ENCODE peak calls at places on chromosomes 4 and X, in five cellular contexts. One of them, this sample, is unnamed.

GRCh38 chrX:131226591-131226990 is 62.5 kb downstream of the IGSF1 start:
- DNase-seq in esophagus squamous epithelium: no peak
- DNase-seq in foreskin keratinocyte: no peak
- DNase-seq in B cell: no peak
- DNase-seq in neural crest cell: no peak
- DNase-seq in this sample: no peak

GRCh38 chr4:105230287-105230686 is 83.6 kb downstream of the TET2 start:
- DNase-seq in B cell: no peak
- DNase-seq in neural crest cell: no peak
- DNase-seq in foreskin keratinocyte: no peak
- DNase-seq in esophagus squamous epithelium: no peak
- DNase-seq in this sample: no peak

GRCh38 chr4:130563185-130563890 is 1467.4 kb downstream of the C4orf33 start:
- DNase-seq in neural crest cell: peak; percentile 30
- DNase-seq in esophagus squamous epithelium: no peak
- DNase-seq in foreskin keratinocyte: peak; percentile 66
- DNase-seq in B cell: no peak
- DNase-seq in this sample: no peak

GRCh38 chr4:30912098-30912719 is 192.0 kb downstream of the PCDH7 start:
- DNase-seq in neural crest cell: no peak
- DNase-seq in B cell: no peak
- DNase-seq in esophagus squamous epithelium: no peak
- DNase-seq in foreskin keratinocyte: no peak
- DNase-seq in this sample: no peak

GRCh38 chr4:150329338-150329737 is 251.1 kb downstream of the DCLK2 start:
- DNase-seq in esophagus squamous epithelium: no peak
- DNase-seq in foreskin keratinocyte: no peak
- DNase-seq in B cell: no peak
- DNase-seq in neural crest cell: no peak
- DNase-seq in this sample: no peak

GRCh38 chrX:40282901-40283674 is 185.3 kb upstream of the BCOR start:
- DNase-seq in neural crest cell: no peak
- DNase-seq in B cell: no peak
- DNase-seq in foreskin keratinocyte: no peak
- DNase-seq in esophagus squamous epithelium: no peak
- DNase-seq in this sample: no peak

GRCh38 chr4:185640809-185641675 is 105.7 kb upstream of the PDLIM3 start:
- DNase-seq in esophagus squamous epithelium: no peak
- DNase-seq in neural crest cell: no peak
- DNase-seq in B cell: no peak
- DNase-seq in foreskin keratinocyte: peak; percentile 48
- DNase-seq in this sample: no peak

GRCh38 chr4:4872148-4872903 is 12.9 kb downstream of the MSX1 start:
- DNase-seq in esophagus squamous epithelium: no peak
- DNase-seq in foreskin keratinocyte: no peak
- DNase-seq in B cell: no peak
- DNase-seq in neural crest cell: no peak
- DNase-seq in this sample: no peak

GRCh38 chr4:188383180-188383579 is 243.9 kb downstream of the TRIML1 start:
- DNase-seq in foreskin keratinocyte: no peak
- DNase-seq in B cell: no peak
- DNase-seq in neural crest cell: no peak
- DNase-seq in esophagus squamous epithelium: no peak
- DNase-seq in this sample: no peak

GRCh38 chrX:10769696-10770619 is 149.6 kb upstream of the MID1 start:
- DNase-seq in esophagus squamous epithelium: no peak
- DNase-seq in B cell: no peak
- DNase-seq in foreskin keratinocyte: no peak
- DNase-seq in neural crest cell: peak; percentile 18
- DNase-seq in this sample: no peak

GRCh38 chr4:97923096-97923495 is 220.2 kb downstream of the STPG2 start:
- DNase-seq in esophagus squamous epithelium: no peak
- DNase-seq in neural crest cell: no peak
- DNase-seq in B cell: no peak
- DNase-seq in foreskin keratinocyte: no peak
- DNase-seq in this sample: no peak

GRCh38 chr4:93617596-93617995 is 211.0 kb upstream of the ATOH1 start:
- DNase-seq in B cell: no peak
- DNase-seq in esophagus squamous epithelium: no peak
- DNase-seq in neural crest cell: no peak
- DNase-seq in foreskin keratinocyte: no peak
- DNase-seq in this sample: no peak

GRCh38 chr4:47519239-47519883 is 34.3 kb downstream of the ATP10D start:
- DNase-seq in B cell: peak; percentile 63
- DNase-seq in esophagus squamous epithelium: no peak
- DNase-seq in foreskin keratinocyte: no peak
- DNase-seq in neural crest cell: no peak
- DNase-seq in this sample: no peak

GRCh38 chrX:40012800-40013682 is 84.7 kb downstream of the BCOR start:
- DNase-seq in neural crest cell: no peak
- DNase-seq in esophagus squamous epithelium: no peak
- DNase-seq in foreskin keratinocyte: peak; percentile 69
- DNase-seq in B cell: peak; percentile 51
- DNase-seq in this sample: peak; percentile 28

GRCh38 chr4:107248571-107248970 is 212.5 kb upstream of the DKK2 start:
- DNase-seq in esophagus squamous epithelium: no peak
- DNase-seq in B cell: no peak
- DNase-seq in neural crest cell: no peak
- DNase-seq in foreskin keratinocyte: peak; percentile 60
- DNase-seq in this sample: no peak

GRCh38 chrX:38561951-38562719 is 793 bp downstream of the TSPAN7 start:
- DNase-seq in esophagus squamous epithelium: no peak
- DNase-seq in B cell: no peak
- DNase-seq in neural crest cell: peak; percentile 14
- DNase-seq in foreskin keratinocyte: no peak
- DNase-seq in this sample: no peak

GRCh38 chrX:116961872-116962582 is 499.3 kb upstream of the CT83 start:
- DNase-seq in B cell: no peak
- DNase-seq in neural crest cell: no peak
- DNase-seq in foreskin keratinocyte: peak; percentile 13
- DNase-seq in esophagus squamous epithelium: no peak
- DNase-seq in this sample: no peak
- TF ChIP-seq CTCF in B cell: no peak
- TF ChIP-seq CTCF in neural crest cell: peak; percentile 66
- TF ChIP-seq CTCF in foreskin keratinocyte: peak; percentile 38
- TF ChIP-seq CTCF in esophagus squamous epithelium: no peak
- TF ChIP-seq CTCF in this sample: no peak

GRCh38 chr4:74840931-74841330 is 46.6 kb upstream of the BTC start:
- DNase-seq in foreskin keratinocyte: no peak
- DNase-seq in esophagus squamous epithelium: no peak
- DNase-seq in B cell: no peak
- DNase-seq in neural crest cell: no peak
- DNase-seq in this sample: no peak
- TF ChIP-seq CTCF in foreskin keratinocyte: no peak
- TF ChIP-seq CTCF in esophagus squamous epithelium: no peak
- TF ChIP-seq CTCF in B cell: no peak
- TF ChIP-seq CTCF in neural crest cell: no peak
- TF ChIP-seq CTCF in this sample: no peak

DNA sequence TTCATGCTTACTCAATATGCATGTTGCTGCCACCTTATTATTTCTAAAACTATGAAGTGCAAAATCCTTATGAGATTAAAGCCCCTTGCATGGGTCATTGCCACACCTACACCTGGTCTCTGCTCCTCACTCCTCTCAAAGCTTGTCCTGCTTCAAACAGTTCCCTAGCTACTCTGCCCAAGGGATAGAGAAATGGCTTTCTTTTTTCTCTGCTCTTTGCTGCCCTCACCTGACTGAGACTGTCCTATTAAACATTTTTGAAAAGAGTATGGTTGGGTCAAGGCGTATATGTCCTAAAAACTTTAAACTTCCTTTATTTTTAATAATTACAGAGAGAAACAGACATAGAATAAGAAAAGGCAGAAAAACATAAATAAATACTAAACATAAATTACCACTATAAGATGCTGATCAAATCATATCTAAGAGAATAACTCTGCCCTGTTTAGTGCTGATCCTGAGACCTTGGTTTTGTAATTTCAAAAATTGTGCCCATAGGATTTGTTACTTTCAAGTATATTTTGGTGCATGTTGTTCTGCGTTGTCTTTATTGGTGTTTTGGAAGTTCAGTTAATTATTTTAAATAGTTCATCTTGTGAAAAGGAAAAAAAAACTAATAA is 704.9 kb upstream of the PABPC4L start:
- DNase-seq in foreskin keratinocyte: peak; percentile 11
- DNase-seq in neural crest cell: peak; percentile 6
- DNase-seq in esophagus squamous epithelium: no peak
- DNase-seq in B cell: no peak
- DNase-seq in this sample: no peak
- TF ChIP-seq CTCF in foreskin keratinocyte: peak; percentile 30
- TF ChIP-seq CTCF in neural crest cell: peak; percentile 71
- TF ChIP-seq CTCF in esophagus squamous epithelium: no peak
- TF ChIP-seq CTCF in B cell: no peak
- TF ChIP-seq CTCF in this sample: no peak

GRCh38 chr4:6573986-6574746 is 823 bp upstream of the MAN2B2 start:
- DNase-seq in esophagus squamous epithelium: no peak
- DNase-seq in foreskin keratinocyte: no peak
- DNase-seq in B cell: no peak
- DNase-seq in neural crest cell: no peak
- DNase-seq in this sample: no peak

GRCh38 chr4:6573551-6573950 is 1.4 kb upstream of the MAN2B2 start:
- DNase-seq in B cell: no peak
- DNase-seq in neural crest cell: no peak
- DNase-seq in esophagus squamous epithelium: no peak
- DNase-seq in foreskin keratinocyte: no peak
- DNase-seq in this sample: no peak

GRCh38 chr4:6575503-6576240 is 683 bp downstream of the MAN2B2 start:
- DNase-seq in foreskin keratinocyte: no peak
- DNase-seq in B cell: no peak
- DNase-seq in esophagus squamous epithelium: no peak
- DNase-seq in neural crest cell: no peak
- DNase-seq in this sample: no peak

GRCh38 chr4:6576512-6576911 is 1.5 kb downstream of the MAN2B2 start:
- DNase-seq in neural crest cell: no peak
- DNase-seq in esophagus squamous epithelium: no peak
- DNase-seq in B cell: no peak
- DNase-seq in foreskin keratinocyte: no peak
- DNase-seq in this sample: no peak

GRCh38 chr4:6574747-6575502 is at the start of gene MAN2B2:
- DNase-seq in esophagus squamous epithelium: peak; percentile 44
- DNase-seq in B cell: peak; percentile 79
- DNase-seq in foreskin keratinocyte: peak; percentile 54
- DNase-seq in neural crest cell: peak; percentile 89
- DNase-seq in this sample: peak; percentile 83
- TF ChIP-seq CTCF in esophagus squamous epithelium: no peak
- TF ChIP-seq CTCF in B cell: no peak
- TF ChIP-seq CTCF in foreskin keratinocyte: peak; percentile 10
- TF ChIP-seq CTCF in neural crest cell: peak; percentile 42
- TF ChIP-seq CTCF in this sample: no peak

DNA sequence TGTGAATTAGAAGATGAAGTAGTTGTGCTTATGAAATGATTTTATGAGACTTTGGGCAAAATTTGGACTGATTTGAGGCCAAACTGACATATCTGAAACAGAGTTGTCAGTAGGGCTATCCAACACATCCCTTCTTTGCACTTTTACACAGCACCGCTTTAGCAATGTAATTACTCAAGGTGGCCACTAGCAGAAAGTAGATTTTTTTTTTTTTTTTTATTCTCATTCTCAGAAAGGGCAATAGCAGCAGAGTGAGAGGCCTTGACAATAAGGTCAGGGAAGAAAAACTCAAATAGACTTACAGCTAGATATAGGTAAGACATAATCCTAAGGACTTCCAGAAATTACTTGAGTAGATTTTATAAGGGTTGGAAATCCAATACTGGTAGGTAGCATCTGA is 414.3 kb downstream of the NAP1L3 start:
- DNase-seq in esophagus squamous epithelium: no peak
- DNase-seq in neural crest cell: no peak
- DNase-seq in foreskin keratinocyte: no peak
- DNase-seq in B cell: no peak
- DNase-seq in this sample: no peak
- TF ChIP-seq CTCF in esophagus squamous epithelium: no peak
- TF ChIP-seq CTCF in neural crest cell: peak; percentile 51
- TF ChIP-seq CTCF in foreskin keratinocyte: no peak
- TF ChIP-seq CTCF in B cell: no peak
- TF ChIP-seq CTCF in this sample: no peak

GRCh38 chr4:132991111-132991510 is 158.0 kb upstream of the PCDH10 start:
- DNase-seq in foreskin keratinocyte: no peak
- DNase-seq in neural crest cell: no peak
- DNase-seq in B cell: no peak
- DNase-seq in esophagus squamous epithelium: no peak
- DNase-seq in this sample: no peak
- TF ChIP-seq CTCF in foreskin keratinocyte: no peak
- TF ChIP-seq CTCF in neural crest cell: no peak
- TF ChIP-seq CTCF in B cell: no peak
- TF ChIP-seq CTCF in esophagus squamous epithelium: no peak
- TF ChIP-seq CTCF in this sample: no peak

GRCh38 chrX:51614353-51614752 is 4.4 kb downstream of the CENPVL3 start:
- DNase-seq in foreskin keratinocyte: peak; percentile 3
- DNase-seq in B cell: no peak
- DNase-seq in neural crest cell: peak; percentile 1
- DNase-seq in esophagus squamous epithelium: no peak
- DNase-seq in this sample: no peak
- TF ChIP-seq CTCF in foreskin keratinocyte: peak; percentile 68
- TF ChIP-seq CTCF in B cell: peak; percentile 59
- TF ChIP-seq CTCF in neural crest cell: peak; percentile 71
- TF ChIP-seq CTCF in esophagus squamous epithelium: no peak
- TF ChIP-seq CTCF in this sample: peak; percentile 23

DNA sequence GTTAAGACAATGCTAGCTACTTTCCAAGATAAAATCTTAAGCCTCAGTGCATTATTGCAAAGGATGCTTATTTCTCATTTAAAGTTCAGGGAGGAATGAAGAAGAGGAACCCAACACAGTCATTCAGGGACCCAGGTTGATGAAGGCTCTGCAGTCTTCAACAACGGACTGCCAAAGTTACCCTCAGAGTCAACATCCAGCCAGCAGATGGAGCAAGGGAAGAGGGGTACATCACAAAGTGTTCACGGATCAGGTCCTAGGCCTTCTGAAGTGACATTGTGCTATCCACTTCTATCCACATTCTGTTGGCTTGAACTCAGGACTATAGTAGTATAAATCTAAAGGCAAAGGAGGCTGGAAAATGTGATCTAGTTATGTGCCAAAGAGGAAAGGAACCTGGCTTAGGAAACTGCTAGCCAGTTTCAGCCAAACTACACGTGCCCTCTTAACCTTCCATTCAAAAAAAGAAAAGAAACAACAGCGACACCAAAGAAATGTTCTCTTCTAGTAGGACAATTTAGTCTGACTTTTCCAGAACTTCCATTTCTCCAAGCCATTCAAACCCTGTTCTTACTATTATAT is 28.8 kb downstream of the NKX6-1 start:
- DNase-seq in neural crest cell: no peak
- DNase-seq in esophagus squamous epithelium: no peak
- DNase-seq in B cell: no peak
- DNase-seq in foreskin keratinocyte: no peak
- DNase-seq in this sample: no peak
- TF ChIP-seq CTCF in neural crest cell: no peak
- TF ChIP-seq CTCF in esophagus squamous epithelium: no peak
- TF ChIP-seq CTCF in B cell: no peak
- TF ChIP-seq CTCF in foreskin keratinocyte: peak; percentile 26
- TF ChIP-seq CTCF in this sample: no peak

This sample was measured in natural killer cell.